ENCODE peak calls at places on chromosomes 4 and X, in nine cellular contexts. U is astrocyte of the spinal cord, H is foreskin fibroblast, C is AG08396, P is stomach, M is lung microvascular endothelial cell, I is cardiac muscle cell, K is GM12878, F is sigmoid colon. E is an unnamed sample.

GRCh38 chrX:49039598-49040375 is 3.4 kb downstream of the TFE3 start:
- DNase-seq in U (peak), H (peak), C (peak), P (peak), M (peak), I (peak), K (no peak), F (peak), E (peak)

GRCh38 chr4:28690890-28691289 is 1830.2 kb downstream of the STIM2 start:
- DNase-seq in U (no peak), H (no peak), C (no peak), P (no peak), M (no peak), I (no peak), K (no peak), F (no peak), E (no peak)

GRCh38 chr4:13653356-13653755 is 25.8 kb upstream of the BOD1L1 start:
- DNase-seq in U (no peak), H (no peak), C (no peak), P (no peak), M (no peak), I (no peak), K (no peak), F (no peak), E (no peak)

GRCh38 chrX:124504106-124504983 is 158.0 kb downstream of the SH2D1A start:
- DNase-seq in U (no peak), H (no peak), C (no peak), P (no peak), M (no peak), I (no peak), K (peak), F (no peak), E (no peak)

GRCh38 chrX:115957862-115958490 is 212.6 kb upstream of the AGTR2 start:
- DNase-seq in U (no peak), H (no peak), C (no peak), P (no peak), M (no peak), I (no peak), K (no peak), F (no peak), E (peak)

GRCh38 chrX:3244203-3244743 is 102.2 kb downstream of the MXRA5 start:
- DNase-seq in U (peak), H (peak), C (peak), P (no peak), M (no peak), I (peak), K (no peak), F (no peak), E (no peak)

GRCh38 chrX:79364306-79364705 is 2.8 kb downstream of the ITM2A start:
- DNase-seq in U (no peak), H (no peak), C (no peak), P (no peak), M (no peak), I (no peak), K (no peak), F (no peak), E (peak)

GRCh38 chr4:115234405-115235093 is 121.1 kb upstream of the NDST4 start:
- DNase-seq in U (peak), H (no peak), C (no peak), P (no peak), M (no peak), I (no peak), K (peak), F (no peak), E (peak)

GRCh38 chr4:158538176-158538575 is 16.5 kb downstream of the RXFP1 start:
- DNase-seq in U (peak), H (peak), C (no peak), P (no peak), M (peak), I (peak), K (no peak), F (no peak), E (peak)

GRCh38 chr4:85029453-85029852 is 63.0 kb upstream of the WDFY3 start:
- DNase-seq in U (no peak), H (no peak), C (no peak), P (no peak), M (no peak), I (peak), K (no peak), F (no peak), E (no peak)

GRCh38 chr4:154471924-154472323 is 19.7 kb downstream of the DCHS2 start:
- DNase-seq in U (no peak), H (no peak), C (no peak), P (no peak), M (no peak), I (no peak), K (peak), F (peak), E (no peak)

GRCh38 chrX:154458116-154458953 is at the start of gene PLXNA3:
- DNase-seq in U (no peak), H (no peak), C (peak), P (peak), M (peak), I (peak), K (no peak), F (no peak), E (peak)

GRCh38 chr4:145881991-145882390 is 56.6 kb downstream of the ZNF827 start:
- DNase-seq in U (no peak), H (no peak), C (no peak), P (peak), M (no peak), I (no peak), K (no peak), F (no peak), E (no peak)

GRCh38 chr4:72604324-72604723 is 35.3 kb upstream of the ADAMTS3 start:
- DNase-seq in U (peak), H (no peak), C (no peak), P (no peak), M (no peak), I (peak), K (no peak), F (no peak), E (no peak)

GRCh38 chr4:121451310-121451709 is 70.5 kb upstream of the QRFPR start:
- DNase-seq in U (no peak), H (no peak), C (no peak), P (no peak), M (no peak), I (no peak), K (no peak), F (no peak), E (no peak)

GRCh38 chrX:110442631-110443030 is 84.0 kb downstream of the RTL9 start:
- DNase-seq in U (peak), H (no peak), C (peak), P (no peak), M (peak), I (peak), K (no peak), F (no peak), E (peak)

GRCh38 chr4:47551682-47552081 is 66.6 kb downstream of the ATP10D start:
- DNase-seq in U (peak), H (no peak), C (peak), P (no peak), M (no peak), I (no peak), K (no peak), F (no peak), E (no peak)

GRCh38 chr4:168585168-168586091 is 88.6 kb downstream of the PALLD start:
- DNase-seq in U (peak), H (peak), C (peak), P (peak), M (peak), I (peak), K (no peak), F (peak), E (peak)

GRCh38 chr4:89797117-89797516 is 39.8 kb downstream of the SNCA start:
- DNase-seq in U (peak), H (no peak), C (peak), P (no peak), M (peak), I (peak), K (no peak), F (no peak), E (no peak)

GRCh38 chrX:51891821-51892551 is 1.4 kb upstream of the MAGED1 start:
- DNase-seq in U (peak), H (peak), C (no peak), P (no peak), M (peak), I (peak), K (no peak), F (peak), E (peak)

GRCh38 chr4:11698846-11699590 is 270.3 kb upstream of the HS3ST1 start:
- DNase-seq in U (peak), H (peak), C (no peak), P (no peak), M (peak), I (peak), K (no peak), F (no peak), E (peak)

GRCh38 chr4:46258436-46258835 is 131.5 kb downstream of the GABRA2 start:
- DNase-seq in U (no peak), H (no peak), C (no peak), P (no peak), M (no peak), I (no peak), K (no peak), F (no peak), E (no peak)

GRCh38 chrX:42686296-42686695 is 91.7 kb downstream of the PPP1R2C start:
- DNase-seq in U (no peak), H (no peak), C (no peak), P (no peak), M (no peak), I (no peak), K (no peak), F (no peak), E (no peak)

GRCh38 chrX:30275498-30275897 is 28.6 kb downstream of the MAGEB1 start:
- DNase-seq in U (peak), H (peak), C (peak), P (no peak), M (peak), I (peak), K (no peak), F (no peak), E (peak)

GRCh38 chr4:136311774-136312173 is 1220.5 kb downstream of the PCDH18 start:
- DNase-seq in U (no peak), H (no peak), C (no peak), P (no peak), M (no peak), I (no peak), K (no peak), F (no peak), E (no peak)

GRCh38 chr4:123017636-123018390 is 95.4 kb upstream of the NUDT6 start:
- DNase-seq in U (peak), H (peak), C (peak), P (no peak), M (peak), I (peak), K (no peak), F (no peak), E (no peak)

GRCh38 chr4:3387943-3388348 is 53.8 kb upstream of the HGFAC start:
- DNase-seq in U (peak), H (peak), C (peak), P (peak), M (peak), I (peak), K (no peak), F (peak), E (peak)

GRCh38 chr4:86594559-86595425 is 677 bp downstream of the PTPN13 start:
- DNase-seq in U (peak), H (peak), C (peak), P (peak), M (peak), I (peak), K (no peak), F (peak), E (peak)

GRCh38 chr4:147582386-147583077 is 34.7 kb upstream of the TMEM184C start:
- DNase-seq in U (no peak), H (no peak), C (no peak), P (no peak), M (peak), I (no peak), K (no peak), F (no peak), E (peak)